ENCODE peak calls at places on chromosomes 1 and 21, in ten cellular contexts. One of them, this sample, is unnamed.

GRCh38 chr1:63928197-63929105 is 154.6 kb downstream of the ROR1 start:
- DNase-seq in right lobe of liver: no peak
- DNase-seq in fibroblast of lung: no peak
- DNase-seq in heart left ventricle: peak; percentile 51
- DNase-seq in thyroid gland: no peak
- DNase-seq in heart right ventricle: peak; percentile 60
- DNase-seq in MM.1S: no peak
- DNase-seq in adrenal gland: no peak
- DNase-seq in uterus: no peak
- DNase-seq in cardiac muscle cell: peak; percentile 45
- DNase-seq in this sample: no peak

GRCh38 chr21:34812510-34813265 is 143.9 kb downstream of the CLIC6 start:
- DNase-seq in right lobe of liver: no peak
- DNase-seq in fibroblast of lung: peak; percentile 96
- DNase-seq in heart left ventricle: no peak
- DNase-seq in thyroid gland: no peak
- DNase-seq in heart right ventricle: no peak
- DNase-seq in MM.1S: no peak
- DNase-seq in adrenal gland: no peak
- DNase-seq in uterus: no peak
- DNase-seq in cardiac muscle cell: no peak
- DNase-seq in this sample: peak; percentile 77

GRCh38 chr1:94036721-94037120 is 84.2 kb downstream of the ABCA4 start:
- DNase-seq in right lobe of liver: no peak
- DNase-seq in fibroblast of lung: peak; percentile 66
- DNase-seq in heart left ventricle: no peak
- DNase-seq in thyroid gland: no peak
- DNase-seq in heart right ventricle: no peak
- DNase-seq in MM.1S: no peak
- DNase-seq in adrenal gland: no peak
- DNase-seq in uterus: no peak
- DNase-seq in cardiac muscle cell: no peak
- DNase-seq in this sample: no peak

GRCh38 chr1:222933273-222933672 is 118.4 kb downstream of the DISP1 start:
- DNase-seq in right lobe of liver: no peak
- DNase-seq in fibroblast of lung: no peak
- DNase-seq in heart left ventricle: no peak
- DNase-seq in thyroid gland: no peak
- DNase-seq in heart right ventricle: no peak
- DNase-seq in MM.1S: no peak
- DNase-seq in adrenal gland: no peak
- DNase-seq in uterus: no peak
- DNase-seq in cardiac muscle cell: no peak
- DNase-seq in this sample: no peak

GRCh38 chr1:171754971-171755370 is 13.1 kb upstream of the VAMP4 start:
- DNase-seq in right lobe of liver: no peak
- DNase-seq in fibroblast of lung: no peak
- DNase-seq in heart left ventricle: no peak
- DNase-seq in thyroid gland: no peak
- DNase-seq in heart right ventricle: no peak
- DNase-seq in MM.1S: no peak
- DNase-seq in adrenal gland: no peak
- DNase-seq in uterus: no peak
- DNase-seq in cardiac muscle cell: no peak
- DNase-seq in this sample: no peak

GRCh38 chr21:22791986-22792560 is 1793.9 kb downstream of the NCAM2 start:
- DNase-seq in right lobe of liver: no peak
- DNase-seq in fibroblast of lung: peak; percentile 24
- DNase-seq in heart left ventricle: no peak
- DNase-seq in thyroid gland: no peak
- DNase-seq in heart right ventricle: no peak
- DNase-seq in MM.1S: peak; percentile 49
- DNase-seq in adrenal gland: no peak
- DNase-seq in uterus: no peak
- DNase-seq in cardiac muscle cell: peak; percentile 70
- DNase-seq in this sample: peak; percentile 2

GRCh38 chr1:119675349-119676343 is 27.6 kb upstream of the ZNF697 start:
- DNase-seq in right lobe of liver: peak; percentile 89
- DNase-seq in fibroblast of lung: peak; percentile 76
- DNase-seq in heart left ventricle: peak; percentile 82
- DNase-seq in thyroid gland: peak; percentile 87
- DNase-seq in heart right ventricle: peak; percentile 89
- DNase-seq in MM.1S: peak; percentile 68
- DNase-seq in adrenal gland: peak; percentile 88
- DNase-seq in uterus: peak; percentile 74
- DNase-seq in cardiac muscle cell: peak; percentile 88
- DNase-seq in this sample: peak; percentile 79

GRCh38 chr1:29186707-29187106 is 5.0 kb upstream of the SRSF4 start:
- DNase-seq in right lobe of liver: no peak
- DNase-seq in fibroblast of lung: no peak
- DNase-seq in heart left ventricle: no peak
- DNase-seq in thyroid gland: no peak
- DNase-seq in heart right ventricle: no peak
- DNase-seq in MM.1S: no peak
- DNase-seq in adrenal gland: no peak
- DNase-seq in uterus: no peak
- DNase-seq in cardiac muscle cell: no peak
- DNase-seq in this sample: no peak

GRCh38 chr1:9240914-9241820 is 6.6 kb downstream of the H6PD start:
- DNase-seq in right lobe of liver: no peak
- DNase-seq in fibroblast of lung: no peak
- DNase-seq in heart left ventricle: no peak
- DNase-seq in thyroid gland: no peak
- DNase-seq in heart right ventricle: no peak
- DNase-seq in MM.1S: no peak
- DNase-seq in adrenal gland: no peak
- DNase-seq in uterus: no peak
- DNase-seq in cardiac muscle cell: no peak
- DNase-seq in this sample: no peak
- H3K4me1 ChIP-seq in right lobe of liver: peaks cover 51% of the 10 kb centered on the region
- H3K4me1 ChIP-seq in fibroblast of lung: peaks cover 2% of the 10 kb centered on the region
- H3K4me1 ChIP-seq in heart left ventricle: peaks cover 92% of the 10 kb centered on the region
- H3K4me1 ChIP-seq in thyroid gland: peaks cover 32% of the 10 kb centered on the region
- H3K4me1 ChIP-seq in heart right ventricle: peaks cover 93% of the 10 kb centered on the region
- H3K4me1 ChIP-seq in MM.1S: peaks cover 21% of the 10 kb centered on the region
- H3K4me1 ChIP-seq in adrenal gland: peaks cover 80% of the 10 kb centered on the region
- H3K4me1 ChIP-seq in uterus: peaks cover 10% of the 10 kb centered on the region
- H3K4me1 ChIP-seq in cardiac muscle cell: peaks cover 11% of the 10 kb centered on the region
- H3K4me1 ChIP-seq in this sample: no peaks in the 10 kb centered on the region

DNA sequence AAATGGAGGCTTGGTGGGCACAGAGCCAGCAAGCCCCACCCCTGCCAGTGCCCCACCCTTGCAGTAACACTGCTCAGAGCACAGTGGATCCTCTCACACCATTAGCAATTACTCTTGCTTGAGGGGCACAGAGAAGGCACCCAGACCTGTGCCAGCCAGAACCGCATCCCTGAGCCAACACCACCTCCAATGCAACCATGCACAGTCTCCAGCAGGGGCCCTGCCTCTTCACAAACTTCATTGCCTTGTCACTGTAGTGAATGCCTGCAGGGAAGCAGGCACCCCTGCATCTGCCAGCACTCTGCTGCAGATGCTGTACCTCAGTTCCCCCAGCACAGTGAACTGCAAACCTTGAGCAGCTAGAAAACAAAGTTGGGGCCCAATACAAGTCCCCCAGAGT is 474.7 kb upstream of the BEND5 start:
- DNase-seq in right lobe of liver: no peak
- DNase-seq in fibroblast of lung: no peak
- DNase-seq in heart left ventricle: no peak
- DNase-seq in thyroid gland: no peak
- DNase-seq in heart right ventricle: no peak
- DNase-seq in MM.1S: no peak
- DNase-seq in adrenal gland: no peak
- DNase-seq in uterus: no peak
- DNase-seq in cardiac muscle cell: no peak
- DNase-seq in this sample: no peak
- TF ChIP-seq CTCF in right lobe of liver: no peak
- TF ChIP-seq CTCF in fibroblast of lung: no peak
- TF ChIP-seq CTCF in heart left ventricle: no peak
- TF ChIP-seq CTCF in thyroid gland: no peak
- TF ChIP-seq CTCF in heart right ventricle: no peak
- TF ChIP-seq CTCF in MM.1S: no peak
- TF ChIP-seq CTCF in adrenal gland: no peak
- TF ChIP-seq CTCF in uterus: no peak
- TF ChIP-seq CTCF in cardiac muscle cell: no peak
- TF ChIP-seq CTCF in this sample: no peak

GRCh38 chr1:21325231-21325718 is 35.0 kb upstream of the ECE1 start:
- DNase-seq in right lobe of liver: no peak
- DNase-seq in fibroblast of lung: no peak
- DNase-seq in heart left ventricle: no peak
- DNase-seq in thyroid gland: peak; percentile 77
- DNase-seq in heart right ventricle: no peak
- DNase-seq in MM.1S: no peak
- DNase-seq in adrenal gland: no peak
- DNase-seq in uterus: no peak
- DNase-seq in cardiac muscle cell: no peak
- DNase-seq in this sample: no peak
- H3K4me1 ChIP-seq in right lobe of liver: peaks cover 63% of the 10 kb centered on the region
- H3K4me1 ChIP-seq in fibroblast of lung: peaks cover 63% of the 10 kb centered on the region
- H3K4me1 ChIP-seq in heart left ventricle: peaks cover 79% of the 10 kb centered on the region
- H3K4me1 ChIP-seq in thyroid gland: peaks cover 73% of the 10 kb centered on the region
- H3K4me1 ChIP-seq in heart right ventricle: peaks cover 76% of the 10 kb centered on the region
- H3K4me1 ChIP-seq in MM.1S: no peaks in the 10 kb centered on the region
- H3K4me1 ChIP-seq in adrenal gland: peaks cover 77% of the 10 kb centered on the region
- H3K4me1 ChIP-seq in uterus: peaks cover 48% of the 10 kb centered on the region
- H3K4me1 ChIP-seq in cardiac muscle cell: peaks cover 75% of the 10 kb centered on the region
- H3K4me1 ChIP-seq in this sample: peaks cover 33% of the 10 kb centered on the region

DNA sequence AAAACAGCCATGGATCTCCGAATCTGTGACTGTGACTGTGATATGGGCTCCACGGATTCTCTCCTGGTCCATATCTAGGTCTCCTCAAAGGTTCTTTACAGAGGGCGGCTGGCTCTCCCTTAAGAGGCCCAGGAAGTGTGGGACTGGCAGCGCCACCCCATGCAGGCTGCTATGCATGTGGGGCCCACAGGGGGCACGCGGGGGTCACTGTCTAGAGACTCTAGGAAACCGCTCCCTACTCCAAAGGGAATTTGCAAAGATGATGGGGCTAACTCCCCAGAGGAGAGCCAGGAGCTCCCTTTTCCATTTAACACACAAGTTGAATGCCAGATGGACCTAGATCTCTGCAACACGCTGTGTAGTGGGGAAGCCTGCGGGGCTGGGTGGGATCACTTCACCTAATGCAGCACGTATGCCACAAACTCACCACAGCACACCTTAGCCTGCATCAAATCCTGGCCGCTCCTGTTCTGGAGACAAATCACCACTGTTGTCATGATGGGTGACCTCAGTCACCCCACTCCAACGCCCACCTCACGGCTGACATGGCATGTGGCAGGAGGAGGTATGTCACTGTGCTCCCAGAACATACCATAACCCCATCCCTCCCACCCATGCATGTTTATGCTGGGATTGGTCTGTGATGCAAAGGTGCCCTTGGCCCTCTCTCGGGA is 61.7 kb downstream of the SLC45A1 start:
- DNase-seq in right lobe of liver: no peak
- DNase-seq in fibroblast of lung: no peak
- DNase-seq in heart left ventricle: no peak
- DNase-seq in thyroid gland: no peak
- DNase-seq in heart right ventricle: no peak
- DNase-seq in MM.1S: no peak
- DNase-seq in adrenal gland: no peak
- DNase-seq in uterus: no peak
- DNase-seq in cardiac muscle cell: no peak
- DNase-seq in this sample: no peak
- TF ChIP-seq CTCF in right lobe of liver: no peak
- TF ChIP-seq CTCF in fibroblast of lung: no peak
- TF ChIP-seq CTCF in heart left ventricle: no peak
- TF ChIP-seq CTCF in thyroid gland: no peak
- TF ChIP-seq CTCF in heart right ventricle: no peak
- TF ChIP-seq CTCF in MM.1S: no peak
- TF ChIP-seq CTCF in adrenal gland: no peak
- TF ChIP-seq CTCF in uterus: no peak
- TF ChIP-seq CTCF in cardiac muscle cell: no peak
- TF ChIP-seq CTCF in this sample: no peak

GRCh38 chr1:221711156-221711577 is 30.7 kb downstream of the DUSP10 start:
- DNase-seq in right lobe of liver: peak; percentile 60
- DNase-seq in fibroblast of lung: no peak
- DNase-seq in heart left ventricle: no peak
- DNase-seq in thyroid gland: no peak
- DNase-seq in heart right ventricle: no peak
- DNase-seq in MM.1S: no peak
- DNase-seq in adrenal gland: no peak
- DNase-seq in uterus: no peak
- DNase-seq in cardiac muscle cell: no peak
- DNase-seq in this sample: no peak
- H3K4me1 ChIP-seq in right lobe of liver: peaks cover 51% of the 10 kb centered on the region
- H3K4me1 ChIP-seq in fibroblast of lung: peaks cover 13% of the 10 kb centered on the region
- H3K4me1 ChIP-seq in heart left ventricle: peaks cover 31% of the 10 kb centered on the region
- H3K4me1 ChIP-seq in thyroid gland: peaks cover 7% of the 10 kb centered on the region
- H3K4me1 ChIP-seq in heart right ventricle: peaks cover 20% of the 10 kb centered on the region
- H3K4me1 ChIP-seq in MM.1S: no peaks in the 10 kb centered on the region
- H3K4me1 ChIP-seq in adrenal gland: peaks cover 17% of the 10 kb centered on the region
- H3K4me1 ChIP-seq in uterus: no peaks in the 10 kb centered on the region
- H3K4me1 ChIP-seq in cardiac muscle cell: peaks cover 30% of the 10 kb centered on the region
- H3K4me1 ChIP-seq in this sample: no peaks in the 10 kb centered on the region

GRCh38 chr1:43881415-43881814 is 52.2 kb upstream of the ARTN start:
- DNase-seq in right lobe of liver: no peak
- DNase-seq in fibroblast of lung: no peak
- DNase-seq in heart left ventricle: no peak
- DNase-seq in thyroid gland: no peak
- DNase-seq in heart right ventricle: no peak
- DNase-seq in MM.1S: no peak
- DNase-seq in adrenal gland: no peak
- DNase-seq in uterus: no peak
- DNase-seq in cardiac muscle cell: peak; percentile 86
- DNase-seq in this sample: no peak
- TF ChIP-seq CTCF in right lobe of liver: no peak
- TF ChIP-seq CTCF in fibroblast of lung: no peak
- TF ChIP-seq CTCF in heart left ventricle: no peak
- TF ChIP-seq CTCF in thyroid gland: no peak
- TF ChIP-seq CTCF in heart right ventricle: no peak
- TF ChIP-seq CTCF in MM.1S: no peak
- TF ChIP-seq CTCF in adrenal gland: no peak
- TF ChIP-seq CTCF in uterus: no peak
- TF ChIP-seq CTCF in cardiac muscle cell: no peak
- TF ChIP-seq CTCF in this sample: no peak